ENCODE peak calls at places on chromosomes 16 and 17, in seven cellular contexts. G is GM12891; Z is cardiac fibroblast; F is EH; S is fibroblast of pulmonary artery; B is stimulated activated CD4-positive, alpha-beta T cell treated with anti-CD3 and anti-CD28 coated beads, Interleukin-2, amount 100 ng/mL, for 48 hours; Q is A549. X is an unnamed sample.

GRCh38 chr16:102060-102855 is 24.2 kb downstream of the MPG start:
- DNase-seq in G (no peak), Z (peak), F (no peak), S (peak), B (no peak), Q (no peak), X (no peak)

GRCh38 chr17:6105608-6106007 is 35.4 kb downstream of the WSCD1 start:
- DNase-seq in G (no peak), Z (no peak), F (no peak), S (no peak), B (no peak), Q (no peak), X (no peak)

GRCh38 chr17:37700881-37701280 is 44.0 kb downstream of the HNF1B start:
- DNase-seq in G (no peak), Z (no peak), F (peak), S (no peak), B (no peak), Q (no peak), X (no peak)

GRCh38 chr17:38798614-38799500 is 499 bp downstream of the PIP4K2B start:
- DNase-seq in G (peak), Z (peak), F (peak), S (peak), B (peak), Q (peak), X (no peak)

GRCh38 chr17:78289802-78290363 is 58.5 kb downstream of the TMEM235 start:
- DNase-seq in G (peak), Z (peak), F (peak), S (peak), B (peak), Q (peak), X (peak)

GRCh38 chr16:7431723-7432122 is 99.1 kb downstream of the RBFOX1 start:
- DNase-seq in G (no peak), Z (no peak), F (no peak), S (no peak), B (no peak), Q (no peak), X (no peak)

GRCh38 chr16:47056704-47057630 is 83.5 kb upstream of the DNAJA2 start:
- DNase-seq in G (no peak), Z (no peak), F (no peak), S (no peak), B (no peak), Q (no peak), X (no peak)

GRCh38 chr17:16363749-16364536 is 10.7 kb upstream of the CENPV start:
- DNase-seq in G (peak), Z (peak), F (peak), S (peak), B (peak), Q (peak), X (peak)

GRCh38 chr17:67546578-67547527 is 169.8 kb downstream of the PITPNC1 start:
- DNase-seq in G (peak), Z (peak), F (peak), S (peak), B (no peak), Q (peak), X (peak)

X was measured in GM10248.